ENCODE peak calls at places on chromosomes 5 and 9, in eight cellular contexts. J, M, T, G, A, P, Q and L are unnamed samples.

GRCh38 chr9:116288658-116289057 is 135.1 kb downstream of the PAPPA start:
- DNase-seq in G (no peak), Q (no peak), T (no peak), M (no peak), J (no peak), P (peak), A (no peak), L (no peak)

GRCh38 chr5:146599261-146599660 is 83.3 kb upstream of the GPR151 start:
- DNase-seq in G (no peak), P (no peak), M (no peak), J (no peak), T (no peak), Q (no peak), A (no peak), L (no peak)

GRCh38 chr5:102715405-102715804 is 39.7 kb upstream of the PAM start:
- DNase-seq in Q (peak), A (no peak), P (peak), M (no peak), T (no peak), J (no peak), G (no peak), L (no peak)

GRCh38 chr5:53045263-53045662 is 56.1 kb downstream of the ITGA2 start:
- DNase-seq in Q (no peak), G (no peak), P (peak), M (no peak), A (no peak), T (no peak), J (no peak), L (no peak)

GRCh38 chr9:110543631-110544051 is 35.9 kb downstream of the SVEP1 start:
- DNase-seq in P (peak), G (peak), T (no peak), J (no peak), A (no peak), M (no peak), Q (no peak), L (no peak)

GRCh38 chr9:94923333-94924089 is 197.0 kb downstream of the AOPEP start:
- DNase-seq in Q (no peak), P (no peak), M (no peak), G (no peak), T (no peak), J (no peak), A (no peak), L (no peak)

GRCh38 chr9:131635912-131636311 is 90.6 kb downstream of the PRRT1B start:
- DNase-seq in G (no peak), M (no peak), P (no peak), T (no peak), A (no peak), Q (no peak), J (no peak), L (no peak)

GRCh38 chr9:12516031-12516430 is 177.2 kb upstream of the TYRP1 start:
- DNase-seq in T (no peak), J (no peak), A (no peak), P (no peak), M (no peak), G (no peak), Q (no peak), L (no peak)

GRCh38 chr5:171424726-171425125 is 5.3 kb downstream of the FGF18 start:
- DNase-seq in J (no peak), M (no peak), A (no peak), P (no peak), Q (no peak), G (peak), T (peak), L (no peak)

GRCh38 chr5:67648201-67648671 is 451.6 kb upstream of the CD180 start:
- DNase-seq in G (no peak), Q (no peak), J (no peak), M (peak), T (no peak), A (peak), P (peak), L (peak)

GRCh38 chr9:91817493-91818225 is 132.4 kb downstream of the ROR2 start:
- DNase-seq in G (peak), T (no peak), P (peak), J (no peak), M (peak), A (peak), Q (no peak), L (no peak)

GRCh38 chr9:130160862-130161470 is 11.2 kb upstream of the NCS1 start:
- DNase-seq in Q (no peak), A (no peak), P (no peak), G (no peak), J (no peak), T (no peak), M (no peak), L (no peak)

GRCh38 chr5:90982576-90982975 is 400.5 kb downstream of the ARRDC3 start:
- DNase-seq in A (no peak), J (no peak), P (peak), Q (no peak), M (no peak), G (no peak), T (no peak), L (no peak)

GRCh38 chr5:107968998-107969397 is 298.3 kb upstream of the EFNA5 start:
- DNase-seq in Q (no peak), J (no peak), M (no peak), G (no peak), T (no peak), A (no peak), P (peak), L (no peak)

GRCh38 chr9:123309611-123310010 is 41.2 kb upstream of the STRBP start:
- DNase-seq in T (no peak), G (no peak), A (no peak), J (no peak), Q (no peak), P (peak), M (no peak), L (no peak)

GRCh38 chr5:10420926-10421325 is 20.8 kb upstream of the ROPN1L start:
- DNase-seq in Q (no peak), M (no peak), A (no peak), P (peak), G (no peak), T (no peak), J (no peak), L (no peak)

GRCh38 chr5:180798193-180798592 is 4.4 kb downstream of the MGAT1 start:
- DNase-seq in T (no peak), P (no peak), J (no peak), A (no peak), Q (no peak), G (no peak), M (no peak), L (no peak)

GRCh38 chr5:167378894-167379723 is 912.3 kb upstream of the WWC1 start:
- DNase-seq in P (no peak), J (no peak), A (no peak), T (peak), G (no peak), Q (no peak), M (no peak), L (no peak)

GRCh38 chr5:32173394-32174010 is 617 bp downstream of the GOLPH3 start:
- DNase-seq in T (peak), J (peak), G (peak), M (no peak), P (peak), A (peak), Q (no peak), L (peak)

GRCh38 chr9:121975801-121976277 is 117.3 kb downstream of the TTLL11 start:
- DNase-seq in G (peak), Q (peak), M (no peak), T (peak), A (no peak), J (no peak), P (no peak), L (no peak)

GRCh38 chr5:169637085-169637855 is at the start of gene DOCK2:
- DNase-seq in Q (no peak), A (no peak), J (peak), M (peak), G (peak), T (peak), P (no peak), L (no peak)

GRCh38 chr9:130235558-130236435 is 29.8 kb upstream of the HMCN2 start:
- DNase-seq in P (peak), J (peak), Q (no peak), A (peak), G (peak), T (peak), M (peak), L (peak)

GRCh38 chr5:137497396-137498290 is 1.5 kb downstream of the SPOCK1 start:
- DNase-seq in M (no peak), J (no peak), G (no peak), P (no peak), Q (no peak), A (no peak), T (no peak), L (peak)

GRCh38 chr5:11903614-11904269 is 504 bp downstream of the CTNND2 start:
- DNase-seq in M (no peak), A (no peak), T (no peak), Q (no peak), P (peak), J (no peak), G (peak), L (peak)

GRCh38 chr5:161700065-161700464 is 14.5 kb downstream of the GABRA6 start:
- DNase-seq in T (no peak), Q (no peak), A (no peak), M (peak), P (no peak), G (no peak), J (no peak), L (no peak)

GRCh38 chr5:77129386-77129785 is 42.3 kb upstream of the ZBED3 start:
- DNase-seq in Q (peak), J (no peak), M (no peak), P (peak), A (peak), G (peak), T (no peak), L (peak)

GRCh38 chr5:96297290-96297689 is 135.8 kb downstream of the PCSK1 start:
- DNase-seq in J (no peak), A (no peak), M (no peak), T (no peak), P (peak), Q (no peak), G (no peak), L (peak)

GRCh38 chr5:169547508-169547907 is 36.1 kb upstream of the SPDL1 start:
- DNase-seq in P (peak), T (no peak), M (no peak), A (no peak), J (no peak), G (no peak), Q (no peak), L (no peak)

GRCh38 chr5:15383469-15383868 is 116.5 kb upstream of the FBXL7 start:
- DNase-seq in J (no peak), P (peak), G (peak), M (no peak), Q (no peak), A (no peak), T (no peak), L (no peak)

GRCh38 chr5:10982616-10983015 is 221.6 kb upstream of the DAP start:
- DNase-seq in J (no peak), G (no peak), M (no peak), Q (no peak), T (no peak), A (no peak), P (no peak), L (no peak)

GRCh38 chr9:4796988-4797956 is 4.5 kb downstream of the RCL1 start:
- DNase-seq in A (peak), G (peak), P (peak), T (peak), Q (peak), J (no peak), M (no peak), L (no peak)

GRCh38 chr9:89720721-89721660 is 116.2 kb downstream of the GADD45G start:
- DNase-seq in M (no peak), G (no peak), P (no peak), T (no peak), Q (no peak), A (no peak), J (no peak), L (no peak)
- H3K27ac ChIP-seq in M (no peak), G (no peak), P (no peak), T (no peak), Q (no peak), A (no peak), J (no peak), L (no peak)

DNA sequence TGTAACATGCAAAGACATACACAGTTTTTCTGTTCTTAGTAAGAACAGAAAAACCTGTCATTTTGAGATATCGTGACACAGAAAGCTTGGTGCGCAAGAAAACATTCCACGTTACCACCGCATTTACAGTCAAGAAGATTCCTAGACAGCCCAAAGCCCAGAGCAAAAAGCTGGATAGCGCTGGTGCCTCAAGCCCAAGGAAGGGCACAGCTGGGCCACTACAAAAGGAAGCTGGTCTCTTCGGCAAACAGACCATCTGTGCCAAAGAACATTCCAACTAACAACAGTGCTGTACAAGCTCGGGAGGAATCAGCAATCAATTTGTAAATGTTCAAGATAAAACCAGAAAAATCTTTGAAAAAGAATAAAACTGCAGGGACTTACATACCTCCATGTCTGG is 31.0 kb downstream of the PSMB7 start:
- DNase-seq in T (no peak), M (no peak), P (no peak), Q (no peak), A (no peak), G (no peak), J (no peak), L (no peak)
- H3K27ac ChIP-seq in T (no peak), M (no peak), P (no peak), Q (no peak), A (no peak), G (no peak), J (no peak), L (no peak)

DNA sequence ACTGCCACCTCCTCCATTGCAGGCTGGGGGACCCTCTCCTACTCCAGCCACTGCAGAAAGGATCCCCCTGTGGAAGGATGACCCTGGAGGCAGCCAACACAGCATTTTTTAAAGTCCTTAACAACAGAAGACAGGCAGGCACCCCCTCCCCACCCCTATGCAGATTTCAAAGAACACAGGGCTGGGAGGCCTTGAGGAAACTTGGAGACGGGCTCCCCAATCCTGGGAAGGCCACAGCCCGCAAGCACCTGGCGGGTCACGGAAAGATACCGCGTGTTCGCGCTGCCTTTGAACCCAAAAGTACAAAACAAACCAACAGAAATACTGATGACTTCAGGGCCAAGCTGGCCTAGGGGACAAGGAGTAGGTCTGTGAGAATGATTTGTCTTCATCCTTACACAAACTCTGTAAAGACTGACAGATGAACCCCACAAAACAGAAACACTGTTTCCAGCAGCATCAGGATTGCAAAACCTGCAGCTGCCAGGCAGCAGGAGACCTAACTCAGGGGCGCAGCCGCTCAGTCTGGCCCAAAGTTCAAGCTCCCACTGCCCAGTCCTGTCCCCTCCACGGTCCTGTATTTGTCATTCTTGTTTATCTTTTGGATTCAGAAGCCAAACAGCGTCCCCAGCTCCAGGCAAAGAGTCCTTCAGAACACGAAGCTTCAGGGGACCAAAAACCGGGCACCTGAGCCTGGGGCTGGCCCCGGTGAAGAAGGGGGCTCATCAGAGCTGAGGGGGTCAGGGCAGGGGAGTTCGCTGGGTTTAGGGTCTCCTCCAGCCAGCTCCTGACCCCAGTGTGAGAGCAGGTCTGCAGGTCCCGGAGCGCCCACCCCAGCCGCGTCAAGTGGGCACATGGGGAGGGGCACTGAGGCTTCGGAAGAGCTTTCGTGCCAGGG is 13.6 kb downstream of the VAV2 start:
- DNase-seq in A (no peak), P (no peak), Q (no peak), T (no peak), M (peak), J (no peak), G (no peak), L (no peak)
- H3K27ac ChIP-seq in A (no peak), P (peak), Q (no peak), T (no peak), M (no peak), J (no peak), G (no peak), L (no peak)

DNA sequence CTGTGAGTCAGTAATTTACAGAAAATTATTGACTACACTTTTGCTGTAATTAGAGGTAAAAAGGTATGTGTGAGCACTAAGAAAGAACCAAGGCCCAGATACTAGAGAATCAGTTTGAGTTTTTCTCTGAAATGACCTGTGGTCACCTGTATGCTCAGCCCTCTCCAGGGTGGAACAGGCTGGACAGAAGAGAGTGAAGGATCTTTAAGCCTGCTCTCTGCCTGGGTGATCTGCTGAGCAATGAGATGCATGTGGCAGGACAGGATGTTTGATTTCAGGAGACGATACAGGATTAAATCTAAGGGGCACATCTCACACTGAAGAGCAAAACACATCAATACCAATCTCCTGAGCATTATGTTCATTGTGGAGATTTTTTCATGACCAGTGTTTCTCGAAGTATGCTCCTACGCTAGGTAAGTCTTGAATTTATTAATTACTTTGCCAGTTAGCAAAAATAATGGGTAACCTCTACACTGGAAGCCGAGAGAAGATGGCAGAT is 25.5 kb downstream of the HMGCR start:
- DNase-seq in J (no peak), Q (no peak), P (no peak), M (no peak), T (no peak), G (no peak), A (no peak), L (no peak)
- H3K27ac ChIP-seq in J (no peak), Q (no peak), P (peak), M (no peak), T (no peak), G (peak), A (no peak), L (no peak)